ENCODE peak calls at places on chromosomes 5 and 9, in eight cellular contexts. One of them, this sample, is unnamed.

GRCh38 chr9:99823392-99824377 is 2.0 kb downstream of the NR4A3 start:
- DNase-seq in tibial artery: peak; percentile 38
- DNase-seq in hepatocyte: peak; percentile 48
- DNase-seq in breast epithelium: no peak
- DNase-seq in H1: no peak
- DNase-seq in MM.1S: peak; percentile 18
- DNase-seq in PC-9: no peak
- DNase-seq in adrenal gland: peak; percentile 53
- DNase-seq in this sample: no peak

GRCh38 chr9:3879731-3880493 is 354.1 kb upstream of the RFX3 start:
- DNase-seq in tibial artery: no peak
- DNase-seq in hepatocyte: no peak
- DNase-seq in breast epithelium: no peak
- DNase-seq in H1: no peak
- DNase-seq in MM.1S: no peak
- DNase-seq in PC-9: no peak
- DNase-seq in adrenal gland: no peak
- DNase-seq in this sample: peak; percentile 81

GRCh38 chr9:81083062-81083461 is 606.3 kb downstream of the TLE1 start:
- DNase-seq in tibial artery: no peak
- DNase-seq in hepatocyte: peak; percentile 60
- DNase-seq in breast epithelium: no peak
- DNase-seq in H1: no peak
- DNase-seq in MM.1S: no peak
- DNase-seq in PC-9: no peak
- DNase-seq in adrenal gland: peak; percentile 21
- DNase-seq in this sample: no peak

GRCh38 chr5:109249126-109249525 is 160.6 kb downstream of the PJA2 start:
- DNase-seq in tibial artery: no peak
- DNase-seq in hepatocyte: no peak
- DNase-seq in breast epithelium: no peak
- DNase-seq in H1: no peak
- DNase-seq in MM.1S: no peak
- DNase-seq in PC-9: no peak
- DNase-seq in adrenal gland: no peak
- DNase-seq in this sample: no peak

GRCh38 chr5:160188151-160188967 is 40.9 kb upstream of the FABP6 start:
- DNase-seq in tibial artery: peak; percentile 29
- DNase-seq in hepatocyte: peak; percentile 86
- DNase-seq in breast epithelium: no peak
- DNase-seq in H1: no peak
- DNase-seq in MM.1S: no peak
- DNase-seq in PC-9: peak; percentile 78
- DNase-seq in adrenal gland: peak; percentile 89
- DNase-seq in this sample: peak; percentile 38

GRCh38 chr5:83048277-83048676 is 28.9 kb downstream of the TMEM167A start:
- DNase-seq in tibial artery: no peak
- DNase-seq in hepatocyte: no peak
- DNase-seq in breast epithelium: no peak
- DNase-seq in H1: no peak
- DNase-seq in MM.1S: no peak
- DNase-seq in PC-9: no peak
- DNase-seq in adrenal gland: no peak
- DNase-seq in this sample: no peak

GRCh38 chr9:111531716-111532115 is 6.7 kb downstream of the ZNF483 start:
- DNase-seq in tibial artery: no peak
- DNase-seq in hepatocyte: no peak
- DNase-seq in breast epithelium: no peak
- DNase-seq in H1: no peak
- DNase-seq in MM.1S: no peak
- DNase-seq in PC-9: no peak
- DNase-seq in adrenal gland: no peak
- DNase-seq in this sample: no peak

GRCh38 chr5:44860267-44860666 is 51.5 kb downstream of the MRPS30 start:
- DNase-seq in tibial artery: no peak
- DNase-seq in hepatocyte: no peak
- DNase-seq in breast epithelium: no peak
- DNase-seq in H1: no peak
- DNase-seq in MM.1S: no peak
- DNase-seq in PC-9: no peak
- DNase-seq in adrenal gland: no peak
- DNase-seq in this sample: peak; percentile 15

GRCh38 chr5:76690027-76690679 is 25.8 kb upstream of the F2R start:
- DNase-seq in tibial artery: no peak
- DNase-seq in hepatocyte: no peak
- DNase-seq in breast epithelium: no peak
- DNase-seq in H1: no peak
- DNase-seq in MM.1S: no peak
- DNase-seq in PC-9: no peak
- DNase-seq in adrenal gland: no peak
- DNase-seq in this sample: no peak

GRCh38 chr5:94181940-94182339 is 436.5 kb downstream of the KIAA0825 start:
- DNase-seq in tibial artery: no peak
- DNase-seq in hepatocyte: peak; percentile 35
- DNase-seq in breast epithelium: no peak
- DNase-seq in H1: no peak
- DNase-seq in MM.1S: no peak
- DNase-seq in PC-9: no peak
- DNase-seq in adrenal gland: no peak
- DNase-seq in this sample: peak; percentile 33

GRCh38 chr5:435156-435790 is 7.7 kb upstream of the EXOC3 start:
- DNase-seq in tibial artery: peak; percentile 7
- DNase-seq in hepatocyte: no peak
- DNase-seq in breast epithelium: peak; percentile 35
- DNase-seq in H1: no peak
- DNase-seq in MM.1S: no peak
- DNase-seq in PC-9: no peak
- DNase-seq in adrenal gland: no peak
- DNase-seq in this sample: no peak

GRCh38 chr5:142749321-142749720 is 20.9 kb upstream of the ARHGAP26 start:
- DNase-seq in tibial artery: no peak
- DNase-seq in hepatocyte: no peak
- DNase-seq in breast epithelium: no peak
- DNase-seq in H1: no peak
- DNase-seq in MM.1S: no peak
- DNase-seq in PC-9: peak; percentile 45
- DNase-seq in adrenal gland: no peak
- DNase-seq in this sample: peak; percentile 88

GRCh38 chr5:172285226-172286143 is 1.9 kb upstream of the UBTD2 start:
- DNase-seq in tibial artery: no peak
- DNase-seq in hepatocyte: no peak
- DNase-seq in breast epithelium: no peak
- DNase-seq in H1: no peak
- DNase-seq in MM.1S: no peak
- DNase-seq in PC-9: no peak
- DNase-seq in adrenal gland: no peak
- DNase-seq in this sample: no peak

GRCh38 chr5:13591621-13592020 is 352.9 kb downstream of the DNAH5 start:
- DNase-seq in tibial artery: no peak
- DNase-seq in hepatocyte: no peak
- DNase-seq in breast epithelium: no peak
- DNase-seq in H1: no peak
- DNase-seq in MM.1S: no peak
- DNase-seq in PC-9: no peak
- DNase-seq in adrenal gland: no peak
- DNase-seq in this sample: peak; percentile 93

GRCh38 chr9:114181583-114182409 is 26.5 kb downstream of the COL27A1 start:
- DNase-seq in tibial artery: no peak
- DNase-seq in hepatocyte: no peak
- DNase-seq in breast epithelium: no peak
- DNase-seq in H1: no peak
- DNase-seq in MM.1S: no peak
- DNase-seq in PC-9: no peak
- DNase-seq in adrenal gland: no peak
- DNase-seq in this sample: no peak

GRCh38 chr5:43309657-43310056 is 3.6 kb downstream of the HMGCS1 start:
- DNase-seq in tibial artery: no peak
- DNase-seq in hepatocyte: no peak
- DNase-seq in breast epithelium: no peak
- DNase-seq in H1: no peak
- DNase-seq in MM.1S: no peak
- DNase-seq in PC-9: peak; percentile 93
- DNase-seq in adrenal gland: no peak
- DNase-seq in this sample: peak; percentile 61

GRCh38 chr9:6566409-6567139 is 79.0 kb downstream of the GLDC start:
- DNase-seq in tibial artery: peak; percentile 26
- DNase-seq in hepatocyte: peak; percentile 27
- DNase-seq in breast epithelium: no peak
- DNase-seq in H1: peak; percentile 2
- DNase-seq in MM.1S: no peak
- DNase-seq in PC-9: peak; percentile 88
- DNase-seq in adrenal gland: peak; percentile 69
- DNase-seq in this sample: peak; percentile 100

GRCh38 chr5:38207343-38207742 is 51.0 kb upstream of the EGFLAM start:
- DNase-seq in tibial artery: no peak
- DNase-seq in hepatocyte: peak; percentile 12
- DNase-seq in breast epithelium: no peak
- DNase-seq in H1: no peak
- DNase-seq in MM.1S: no peak
- DNase-seq in PC-9: no peak
- DNase-seq in adrenal gland: no peak
- DNase-seq in this sample: peak; percentile 12

GRCh38 chr9:33076031-33076359 is 479 bp downstream of the SMU1 start:
- DNase-seq in tibial artery: peak; percentile 27
- DNase-seq in hepatocyte: no peak
- DNase-seq in breast epithelium: no peak
- DNase-seq in H1: no peak
- DNase-seq in MM.1S: peak; percentile 8
- DNase-seq in PC-9: no peak
- DNase-seq in adrenal gland: no peak
- DNase-seq in this sample: no peak

GRCh38 chr5:120366047-120366446 is 98.1 kb upstream of the PRR16 start:
- DNase-seq in tibial artery: no peak
- DNase-seq in hepatocyte: peak; percentile 13
- DNase-seq in breast epithelium: no peak
- DNase-seq in H1: no peak
- DNase-seq in MM.1S: no peak
- DNase-seq in PC-9: no peak
- DNase-seq in adrenal gland: no peak
- DNase-seq in this sample: peak; percentile 65

GRCh38 chr9:78575041-78575440 is 278.1 kb downstream of the PSAT1 start:
- DNase-seq in tibial artery: no peak
- DNase-seq in hepatocyte: no peak
- DNase-seq in breast epithelium: no peak
- DNase-seq in H1: no peak
- DNase-seq in MM.1S: no peak
- DNase-seq in PC-9: no peak
- DNase-seq in adrenal gland: no peak
- DNase-seq in this sample: no peak

GRCh38 chr9:37732086-37732744 is 21.4 kb upstream of the TRMT10B start:
- DNase-seq in tibial artery: no peak
- DNase-seq in hepatocyte: no peak
- DNase-seq in breast epithelium: no peak
- DNase-seq in H1: no peak
- DNase-seq in MM.1S: no peak
- DNase-seq in PC-9: no peak
- DNase-seq in adrenal gland: no peak
- DNase-seq in this sample: no peak

GRCh38 chr9:110123364-110124095 is 84.4 kb downstream of the C9orf152 start:
- DNase-seq in tibial artery: no peak
- DNase-seq in hepatocyte: no peak
- DNase-seq in breast epithelium: no peak
- DNase-seq in H1: no peak
- DNase-seq in MM.1S: no peak
- DNase-seq in PC-9: no peak
- DNase-seq in adrenal gland: no peak
- DNase-seq in this sample: no peak

DNA sequence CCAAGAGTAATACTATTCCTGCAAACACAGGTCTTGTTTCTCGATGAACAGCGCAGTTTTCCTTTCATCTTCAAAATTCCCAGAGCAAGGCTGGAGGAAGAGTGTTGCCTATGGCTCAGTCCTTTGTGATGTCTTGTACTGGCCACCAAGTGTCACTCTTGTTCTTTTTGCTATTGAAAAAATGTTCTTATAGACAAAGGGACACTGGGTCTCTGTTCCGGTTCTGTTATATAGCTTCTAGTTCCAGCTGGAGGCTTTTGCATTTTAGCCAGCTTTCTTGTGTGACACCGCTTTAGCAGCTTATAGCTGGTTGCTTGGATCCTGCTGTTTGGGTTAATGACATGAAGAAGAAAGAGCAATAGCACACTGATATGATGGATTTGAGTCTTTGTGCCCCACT is 343.7 kb upstream of the KCNN2 start:
- DNase-seq in tibial artery: no peak
- DNase-seq in hepatocyte: peak; percentile 18
- DNase-seq in breast epithelium: no peak
- DNase-seq in H1: no peak
- DNase-seq in MM.1S: no peak
- DNase-seq in PC-9: no peak
- DNase-seq in adrenal gland: no peak
- DNase-seq in this sample: no peak
- TF ChIP-seq CTCF in tibial artery: no peak
- TF ChIP-seq CTCF in hepatocyte: peak; percentile 46
- TF ChIP-seq CTCF in breast epithelium: no peak
- TF ChIP-seq CTCF in H1: peak; percentile 49
- TF ChIP-seq CTCF in MM.1S: no peak
- TF ChIP-seq CTCF in PC-9: no peak
- TF ChIP-seq CTCF in adrenal gland: peak; percentile 36
- TF ChIP-seq CTCF in this sample: no peak

DNA sequence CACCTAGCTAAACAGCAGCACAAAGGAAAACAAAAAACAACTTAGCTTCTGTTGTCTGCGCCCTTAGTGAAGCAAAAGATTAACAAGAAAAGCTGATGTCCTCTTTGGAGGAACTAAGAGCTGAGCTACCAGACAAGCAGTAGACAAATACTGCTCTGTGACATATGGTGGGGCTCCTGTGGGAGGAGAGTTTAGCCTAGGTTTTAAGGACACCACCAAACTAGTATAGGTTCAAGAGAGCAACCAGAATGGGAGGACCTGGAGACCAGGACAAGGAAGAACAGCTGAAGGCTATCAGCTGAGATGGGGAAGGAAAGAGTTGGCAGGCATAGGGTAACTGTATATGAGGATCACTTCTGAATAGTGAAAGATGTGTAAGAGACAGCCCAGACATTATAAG is 27.3 kb downstream of the FBXW2 start:
- DNase-seq in tibial artery: no peak
- DNase-seq in hepatocyte: no peak
- DNase-seq in breast epithelium: no peak
- DNase-seq in H1: no peak
- DNase-seq in MM.1S: no peak
- DNase-seq in PC-9: no peak
- DNase-seq in adrenal gland: no peak
- DNase-seq in this sample: no peak
- H3K36me3 ChIP-seq in tibial artery: peaks cover 95% of the 10 kb centered on the region
- H3K36me3 ChIP-seq in hepatocyte: no peaks in the 10 kb centered on the region
- H3K36me3 ChIP-seq in breast epithelium: peaks cover 2% of the 10 kb centered on the region
- H3K36me3 ChIP-seq in H1: peaks cover 7% of the 10 kb centered on the region
- H3K36me3 ChIP-seq in MM.1S: no peaks in the 10 kb centered on the region
- H3K36me3 ChIP-seq in PC-9: peaks cover 28% of the 10 kb centered on the region
- H3K36me3 ChIP-seq in adrenal gland: peaks cover 76% of the 10 kb centered on the region
- H3K36me3 ChIP-seq in this sample: peaks cover 17% of the 10 kb centered on the region

GRCh38 chr5:54520438-54520846 is 2.9 kb downstream of the SNX18 start:
- DNase-seq in tibial artery: peak; percentile 41
- DNase-seq in hepatocyte: peak; percentile 46
- DNase-seq in breast epithelium: no peak
- DNase-seq in H1: no peak
- DNase-seq in MM.1S: no peak
- DNase-seq in PC-9: no peak
- DNase-seq in adrenal gland: peak; percentile 39
- DNase-seq in this sample: peak; percentile 64
- H3K4me3 ChIP-seq in tibial artery: peak overlapping the region; percentile 86
- H3K4me3 ChIP-seq in hepatocyte: peak overlapping the region; percentile 41
- H3K4me3 ChIP-seq in breast epithelium: peak overlapping the region; percentile 85
- H3K4me3 ChIP-seq in H1: peak overlapping the region; percentile 44
- H3K4me3 ChIP-seq in MM.1S: peak overlapping the region; percentile 69
- H3K4me3 ChIP-seq in PC-9: peak overlapping the region; percentile 72
- H3K4me3 ChIP-seq in adrenal gland: no peak overlapping the region
- H3K4me3 ChIP-seq in this sample: peak overlapping the region; percentile 72

GRCh38 chr5:36240779-36241635 is 718 bp downstream of the NADK2 start:
- DNase-seq in tibial artery: peak; percentile 61
- DNase-seq in hepatocyte: peak; percentile 87
- DNase-seq in breast epithelium: peak; percentile 54
- DNase-seq in H1: no peak
- DNase-seq in MM.1S: peak; percentile 57
- DNase-seq in PC-9: peak; percentile 63
- DNase-seq in adrenal gland: peak; percentile 73
- DNase-seq in this sample: peak; percentile 41
- TF ChIP-seq CTCF in tibial artery: no peak
- TF ChIP-seq CTCF in hepatocyte: no peak
- TF ChIP-seq CTCF in breast epithelium: no peak
- TF ChIP-seq CTCF in H1: no peak
- TF ChIP-seq CTCF in MM.1S: no peak
- TF ChIP-seq CTCF in PC-9: peak; percentile 16
- TF ChIP-seq CTCF in adrenal gland: no peak
- TF ChIP-seq CTCF in this sample: no peak